ENCODE peak calls at places on chromosomes 1 and 21, in five cellular contexts. O is bronchial epithelial cell; E is activated T-helper 1 cell treated with anti-CD3 and anti-CD28 coated beads, Interleukin-12 subunit alpha, Interleukin-12 subunit beta, Interleukin-2, Interleukin-4 antibody, amounts not matched to agents 30 ng/mL and 10 ng/mL and 1 ng/mL, durations not matched to agents 14 hours and 24 hours and 36 hours; S is T-helper 17 cell; Z is naive thymus-derived CD4-positive, alpha-beta T cell. F is an unnamed sample.

GRCh38 chr21:38596264-38597042 is 98.2 kb upstream of the ERG start:
- DNase-seq in E (no peak), S (no peak), Z (no peak), O (peak), F (peak)

GRCh38 chr1:12314328-12314903 is 84.6 kb downstream of the VPS13D start:
- DNase-seq in E (no peak), O (peak), S (no peak), Z (no peak), F (no peak)

GRCh38 chr1:53339736-53340385 is 12.0 kb upstream of the LRP8 start:
- DNase-seq in E (no peak), S (no peak), Z (no peak), O (no peak), F (no peak)

GRCh38 chr1:248905949-248906740 is at the start of gene PGBD2:
- DNase-seq in E (peak), O (peak), S (peak), Z (peak), F (peak)

GRCh38 chr1:22105611-22106207 is 37.2 kb downstream of the WNT4 start:
- DNase-seq in E (no peak), S (no peak), O (peak), Z (no peak), F (peak)

GRCh38 chr1:97805093-97805492 is 115.7 kb downstream of the DPYD start:
- DNase-seq in Z (no peak), E (no peak), S (no peak), O (peak), F (no peak)

GRCh38 chr21:34936299-34936698 is 112.8 kb downstream of the RUNX1 start:
- DNase-seq in S (no peak), O (no peak), E (no peak), Z (no peak), F (no peak)

GRCh38 chr1:174413632-174414031 is 34.1 kb upstream of the GPR52 start:
- DNase-seq in E (no peak), S (no peak), O (no peak), Z (no peak), F (no peak)

GRCh38 chr1:206814716-206815341 is 42.5 kb upstream of the IL10 start:
- DNase-seq in E (no peak), S (no peak), Z (no peak), O (no peak), F (no peak)

GRCh38 chr1:155226910-155227260 is 18.4 kb downstream of the MTX1 start:
- DNase-seq in O (no peak), Z (no peak), S (no peak), E (no peak), F (no peak)

GRCh38 chr21:18161841-18162240 is 82.8 kb upstream of the CHODL start:
- DNase-seq in S (no peak), Z (no peak), O (no peak), E (no peak), F (no peak)

GRCh38 chr1:19430121-19431068 is 54.9 kb downstream of the CAPZB start:
- DNase-seq in E (no peak), Z (no peak), S (no peak), O (peak), F (no peak)

GRCh38 chr1:7768583-7768982 is 2.5 kb upstream of the VAMP3 start:
- DNase-seq in O (no peak), Z (no peak), S (no peak), E (no peak), F (no peak)

GRCh38 chr1:180266275-180267210 is 36.5 kb downstream of the LHX4 start:
- DNase-seq in Z (no peak), E (no peak), O (no peak), S (no peak), F (no peak)

GRCh38 chr1:243394610-243395490 is 139.0 kb downstream of the SDCCAG8 start:
- DNase-seq in O (no peak), Z (no peak), E (no peak), S (no peak), F (no peak)

GRCh38 chr1:21060523-21060922 is 116.2 kb downstream of the EIF4G3 start:
- DNase-seq in S (no peak), Z (no peak), O (no peak), E (no peak), F (no peak)

GRCh38 chr1:15201849-15202551 is 45.0 kb upstream of the FHAD1 start:
- DNase-seq in O (peak), Z (no peak), S (no peak), E (no peak), F (no peak)

GRCh38 chr1:39671433-39671792 is 494 bp downstream of the NT5C1A start:
- DNase-seq in E (no peak), S (no peak), O (no peak), Z (no peak), F (no peak)

GRCh38 chr1:216462061-216462775 is 39.0 kb upstream of the USH2A start:
- DNase-seq in Z (no peak), E (no peak), S (no peak), O (peak), F (no peak)

GRCh38 chr1:15386128-15386824 is 23.4 kb upstream of the EFHD2 start:
- DNase-seq in E (no peak), Z (no peak), S (no peak), O (no peak), F (no peak)

GRCh38 chr21:31931644-31932469 is 59.0 kb downstream of the HUNK start:
- DNase-seq in E (no peak), Z (no peak), S (no peak), O (no peak), F (no peak)

GRCh38 chr21:45592208-45592619 is 50.0 kb upstream of the SLC19A1 start:
- DNase-seq in Z (no peak), O (peak), E (peak), S (peak), F (no peak)

GRCh38 chr1:101451888-101452287 is 215.1 kb downstream of the S1PR1 start:
- DNase-seq in S (no peak), O (no peak), E (no peak), Z (no peak), F (no peak)

GRCh38 chr1:119298687-119299086 is 69.9 kb upstream of the HAO2 start:
- DNase-seq in S (no peak), Z (no peak), E (no peak), O (peak), F (peak)

GRCh38 chr1:153527023-153527724 is 8.6 kb downstream of the S100A6 start:
- DNase-seq in Z (no peak), E (no peak), S (no peak), O (peak), F (peak)

GRCh38 chr21:15682182-15682895 is 47.4 kb upstream of the USP25 start:
- DNase-seq in O (peak), E (no peak), Z (no peak), S (no peak), F (peak)

GRCh38 chr1:227466039-227466645 is 97.2 kb upstream of the ZNF678 start:
- DNase-seq in S (no peak), O (no peak), E (no peak), Z (no peak), F (no peak)

GRCh38 chr1:23693599-23693998 is 2.0 kb downstream of the RPL11 start:
- DNase-seq in S (no peak), E (no peak), O (no peak), Z (no peak), F (no peak)

GRCh38 chr1:7389786-7390603 is 381.1 kb upstream of the VAMP3 start:
- DNase-seq in Z (no peak), O (no peak), S (no peak), E (no peak), F (no peak)

GRCh38 chr1:47752560-47752959 is 244.6 kb downstream of the TRABD2B start:
- DNase-seq in E (no peak), S (no peak), Z (no peak), O (no peak), F (no peak)

GRCh38 chr1:69776555-69776954 is 208.8 kb downstream of the LRRC7 start:
- DNase-seq in E (no peak), S (no peak), O (no peak), Z (no peak), F (no peak)

GRCh38 chr1:11299225-11299574 is 26.2 kb downstream of the UBIAD1 start:
- DNase-seq in O (no peak), S (no peak), Z (no peak), E (no peak), F (no peak)